ENCODE peak calls at places on chromosomes 4 and X, in seven cellular contexts. One of them, this sample, is unnamed.

GRCh38 chrX:30643313-30643821 is 9.9 kb upstream of the GK start:
- DNase-seq in heart right ventricle: no peak
- DNase-seq in aorta: no peak
- DNase-seq in pancreas: no peak
- DNase-seq in spleen: no peak
- DNase-seq in esophagus squamous epithelium: no peak
- DNase-seq in naive thymus-derived CD4-positive, alpha-beta T cell: no peak
- DNase-seq in this sample: no peak

GRCh38 chrX:133045986-133046385 is 50.9 kb downstream of the USP26 start:
- DNase-seq in heart right ventricle: no peak
- DNase-seq in aorta: no peak
- DNase-seq in pancreas: no peak
- DNase-seq in spleen: no peak
- DNase-seq in esophagus squamous epithelium: no peak
- DNase-seq in naive thymus-derived CD4-positive, alpha-beta T cell: no peak
- DNase-seq in this sample: no peak

GRCh38 chr4:141121101-141121500 is 12.2 kb downstream of the RNF150 start:
- DNase-seq in heart right ventricle: no peak
- DNase-seq in aorta: no peak
- DNase-seq in pancreas: no peak
- DNase-seq in spleen: no peak
- DNase-seq in esophagus squamous epithelium: no peak
- DNase-seq in naive thymus-derived CD4-positive, alpha-beta T cell: no peak
- DNase-seq in this sample: no peak

GRCh38 chr4:86522349-86522748 is 71.8 kb upstream of the PTPN13 start:
- DNase-seq in heart right ventricle: no peak
- DNase-seq in aorta: no peak
- DNase-seq in pancreas: no peak
- DNase-seq in spleen: no peak
- DNase-seq in esophagus squamous epithelium: no peak
- DNase-seq in naive thymus-derived CD4-positive, alpha-beta T cell: no peak
- DNase-seq in this sample: no peak

GRCh38 chr4:140568507-140569306 is at the start of gene UCP1:
- DNase-seq in heart right ventricle: peak; percentile 22
- DNase-seq in aorta: peak; percentile 45
- DNase-seq in pancreas: peak; percentile 26
- DNase-seq in spleen: no peak
- DNase-seq in esophagus squamous epithelium: no peak
- DNase-seq in naive thymus-derived CD4-positive, alpha-beta T cell: no peak
- DNase-seq in this sample: peak; percentile 54

GRCh38 chr4:125125256-125125655 is 189.5 kb upstream of the FAT4 start:
- DNase-seq in heart right ventricle: no peak
- DNase-seq in aorta: no peak
- DNase-seq in pancreas: no peak
- DNase-seq in spleen: no peak
- DNase-seq in esophagus squamous epithelium: no peak
- DNase-seq in naive thymus-derived CD4-positive, alpha-beta T cell: no peak
- DNase-seq in this sample: peak; percentile 11

GRCh38 chr4:48787031-48787430 is 7.0 kb upstream of the FRYL start:
- DNase-seq in heart right ventricle: no peak
- DNase-seq in aorta: no peak
- DNase-seq in pancreas: no peak
- DNase-seq in spleen: no peak
- DNase-seq in esophagus squamous epithelium: no peak
- DNase-seq in naive thymus-derived CD4-positive, alpha-beta T cell: no peak
- DNase-seq in this sample: no peak

GRCh38 chrX:134460861-134461218 is 875 bp downstream of the HPRT1 start:
- DNase-seq in heart right ventricle: no peak
- DNase-seq in aorta: no peak
- DNase-seq in pancreas: no peak
- DNase-seq in spleen: no peak
- DNase-seq in esophagus squamous epithelium: no peak
- DNase-seq in naive thymus-derived CD4-positive, alpha-beta T cell: no peak
- DNase-seq in this sample: no peak

GRCh38 chrX:47581731-47582647 is at the start of gene TIMP1:
- DNase-seq in heart right ventricle: peak; percentile 85
- DNase-seq in aorta: peak; percentile 95
- DNase-seq in pancreas: peak; percentile 62
- DNase-seq in spleen: peak; percentile 94
- DNase-seq in esophagus squamous epithelium: peak; percentile 49
- DNase-seq in naive thymus-derived CD4-positive, alpha-beta T cell: no peak
- DNase-seq in this sample: peak; percentile 56

GRCh38 chrX:56600141-56600540 is 36.7 kb downstream of the UBQLN2 start:
- DNase-seq in heart right ventricle: no peak
- DNase-seq in aorta: no peak
- DNase-seq in pancreas: no peak
- DNase-seq in spleen: no peak
- DNase-seq in esophagus squamous epithelium: no peak
- DNase-seq in naive thymus-derived CD4-positive, alpha-beta T cell: no peak
- DNase-seq in this sample: no peak

GRCh38 chrX:40146471-40147398 is 49.0 kb upstream of the BCOR start:
- DNase-seq in heart right ventricle: peak; percentile 22
- DNase-seq in aorta: peak; percentile 65
- DNase-seq in pancreas: no peak
- DNase-seq in spleen: peak; percentile 83
- DNase-seq in esophagus squamous epithelium: no peak
- DNase-seq in naive thymus-derived CD4-positive, alpha-beta T cell: no peak
- DNase-seq in this sample: no peak

GRCh38 chr4:162403956-162404355 is 240.2 kb upstream of the FSTL5 start:
- DNase-seq in heart right ventricle: no peak
- DNase-seq in aorta: no peak
- DNase-seq in pancreas: no peak
- DNase-seq in spleen: no peak
- DNase-seq in esophagus squamous epithelium: no peak
- DNase-seq in naive thymus-derived CD4-positive, alpha-beta T cell: no peak
- DNase-seq in this sample: no peak

GRCh38 chr4:86961605-86962295 is 26.9 kb downstream of the AFF1 start:
- DNase-seq in heart right ventricle: no peak
- DNase-seq in aorta: no peak
- DNase-seq in pancreas: no peak
- DNase-seq in spleen: no peak
- DNase-seq in esophagus squamous epithelium: no peak
- DNase-seq in naive thymus-derived CD4-positive, alpha-beta T cell: no peak
- DNase-seq in this sample: no peak

GRCh38 chrX:13697440-13697839 is 8.5 kb downstream of the RAB9A start:
- DNase-seq in heart right ventricle: no peak
- DNase-seq in aorta: no peak
- DNase-seq in pancreas: no peak
- DNase-seq in spleen: no peak
- DNase-seq in esophagus squamous epithelium: no peak
- DNase-seq in naive thymus-derived CD4-positive, alpha-beta T cell: no peak
- DNase-seq in this sample: no peak

GRCh38 chr4:25051534-25051933 is 20.8 kb upstream of the LGI2 start:
- DNase-seq in heart right ventricle: no peak
- DNase-seq in aorta: no peak
- DNase-seq in pancreas: no peak
- DNase-seq in spleen: no peak
- DNase-seq in esophagus squamous epithelium: no peak
- DNase-seq in naive thymus-derived CD4-positive, alpha-beta T cell: no peak
- DNase-seq in this sample: no peak

GRCh38 chr4:17812125-17812524 is 1.3 kb downstream of the NCAPG start:
- DNase-seq in heart right ventricle: no peak
- DNase-seq in aorta: no peak
- DNase-seq in pancreas: no peak
- DNase-seq in spleen: no peak
- DNase-seq in esophagus squamous epithelium: no peak
- DNase-seq in naive thymus-derived CD4-positive, alpha-beta T cell: no peak
- DNase-seq in this sample: no peak

GRCh38 chrX:128438082-128438481 is 385.9 kb upstream of the ACTRT1 start:
- DNase-seq in heart right ventricle: no peak
- DNase-seq in aorta: no peak
- DNase-seq in pancreas: no peak
- DNase-seq in spleen: no peak
- DNase-seq in esophagus squamous epithelium: no peak
- DNase-seq in naive thymus-derived CD4-positive, alpha-beta T cell: no peak
- DNase-seq in this sample: no peak

GRCh38 chr4:7068883-7069282 is 1.0 kb upstream of the GRPEL1 start:
- DNase-seq in heart right ventricle: no peak
- DNase-seq in aorta: peak; percentile 43
- DNase-seq in pancreas: no peak
- DNase-seq in spleen: peak; percentile 87
- DNase-seq in esophagus squamous epithelium: no peak
- DNase-seq in naive thymus-derived CD4-positive, alpha-beta T cell: no peak
- DNase-seq in this sample: no peak

GRCh38 chr4:35175487-35175886 is 1068.8 kb downstream of the ARAP2 start:
- DNase-seq in heart right ventricle: no peak
- DNase-seq in aorta: no peak
- DNase-seq in pancreas: no peak
- DNase-seq in spleen: no peak
- DNase-seq in esophagus squamous epithelium: no peak
- DNase-seq in naive thymus-derived CD4-positive, alpha-beta T cell: no peak
- DNase-seq in this sample: no peak

GRCh38 chr4:123744664-123745290 is 348.2 kb downstream of the SPRY1 start:
- DNase-seq in heart right ventricle: no peak
- DNase-seq in aorta: peak; percentile 32
- DNase-seq in pancreas: no peak
- DNase-seq in spleen: no peak
- DNase-seq in esophagus squamous epithelium: no peak
- DNase-seq in naive thymus-derived CD4-positive, alpha-beta T cell: no peak
- DNase-seq in this sample: no peak

GRCh38 chrX:9557508-9557907 is 92.7 kb downstream of the TBL1X start:
- DNase-seq in heart right ventricle: no peak
- DNase-seq in aorta: no peak
- DNase-seq in pancreas: no peak
- DNase-seq in spleen: no peak
- DNase-seq in esophagus squamous epithelium: no peak
- DNase-seq in naive thymus-derived CD4-positive, alpha-beta T cell: no peak
- DNase-seq in this sample: no peak

GRCh38 chr4:8329859-8330761 is 60.6 kb downstream of the HTRA3 start:
- DNase-seq in heart right ventricle: no peak
- DNase-seq in aorta: peak; percentile 48
- DNase-seq in pancreas: no peak
- DNase-seq in spleen: peak; percentile 64
- DNase-seq in esophagus squamous epithelium: no peak
- DNase-seq in naive thymus-derived CD4-positive, alpha-beta T cell: no peak
- DNase-seq in this sample: no peak

GRCh38 chr4:10704050-10704810 is 19.7 kb upstream of the CLNK start:
- DNase-seq in heart right ventricle: no peak
- DNase-seq in aorta: no peak
- DNase-seq in pancreas: no peak
- DNase-seq in spleen: no peak
- DNase-seq in esophagus squamous epithelium: no peak
- DNase-seq in naive thymus-derived CD4-positive, alpha-beta T cell: no peak
- DNase-seq in this sample: no peak

GRCh38 chr4:81135501-81135900 is 79.5 kb downstream of the PRKG2 start:
- DNase-seq in heart right ventricle: no peak
- DNase-seq in aorta: no peak
- DNase-seq in pancreas: no peak
- DNase-seq in spleen: no peak
- DNase-seq in esophagus squamous epithelium: no peak
- DNase-seq in naive thymus-derived CD4-positive, alpha-beta T cell: no peak
- DNase-seq in this sample: no peak
- H3K4me3 ChIP-seq in heart right ventricle: no peak overlapping the region
- H3K4me3 ChIP-seq in aorta: no peak overlapping the region
- H3K4me3 ChIP-seq in pancreas: no peak overlapping the region
- H3K4me3 ChIP-seq in spleen: no peak overlapping the region
- H3K4me3 ChIP-seq in esophagus squamous epithelium: no peak overlapping the region
- H3K4me3 ChIP-seq in naive thymus-derived CD4-positive, alpha-beta T cell: no peak overlapping the region
- H3K4me3 ChIP-seq in this sample: no peak overlapping the region

GRCh38 chr4:38129452-38129830 is 169.2 kb downstream of the PTTG2 start:
- DNase-seq in heart right ventricle: no peak
- DNase-seq in aorta: no peak
- DNase-seq in pancreas: no peak
- DNase-seq in spleen: no peak
- DNase-seq in esophagus squamous epithelium: no peak
- DNase-seq in naive thymus-derived CD4-positive, alpha-beta T cell: no peak
- DNase-seq in this sample: no peak
- H3K4me1 ChIP-seq in heart right ventricle: peaks cover 22% of the 10 kb centered on the region
- H3K4me1 ChIP-seq in aorta: no peaks in the 10 kb centered on the region
- H3K4me1 ChIP-seq in pancreas: peaks cover 34% of the 10 kb centered on the region
- H3K4me1 ChIP-seq in spleen: peaks cover 20% of the 10 kb centered on the region
- H3K4me1 ChIP-seq in esophagus squamous epithelium: peaks cover 16% of the 10 kb centered on the region
- H3K4me1 ChIP-seq in naive thymus-derived CD4-positive, alpha-beta T cell: peaks cover 37% of the 10 kb centered on the region
- H3K4me1 ChIP-seq in this sample: peaks cover 23% of the 10 kb centered on the region

DNA sequence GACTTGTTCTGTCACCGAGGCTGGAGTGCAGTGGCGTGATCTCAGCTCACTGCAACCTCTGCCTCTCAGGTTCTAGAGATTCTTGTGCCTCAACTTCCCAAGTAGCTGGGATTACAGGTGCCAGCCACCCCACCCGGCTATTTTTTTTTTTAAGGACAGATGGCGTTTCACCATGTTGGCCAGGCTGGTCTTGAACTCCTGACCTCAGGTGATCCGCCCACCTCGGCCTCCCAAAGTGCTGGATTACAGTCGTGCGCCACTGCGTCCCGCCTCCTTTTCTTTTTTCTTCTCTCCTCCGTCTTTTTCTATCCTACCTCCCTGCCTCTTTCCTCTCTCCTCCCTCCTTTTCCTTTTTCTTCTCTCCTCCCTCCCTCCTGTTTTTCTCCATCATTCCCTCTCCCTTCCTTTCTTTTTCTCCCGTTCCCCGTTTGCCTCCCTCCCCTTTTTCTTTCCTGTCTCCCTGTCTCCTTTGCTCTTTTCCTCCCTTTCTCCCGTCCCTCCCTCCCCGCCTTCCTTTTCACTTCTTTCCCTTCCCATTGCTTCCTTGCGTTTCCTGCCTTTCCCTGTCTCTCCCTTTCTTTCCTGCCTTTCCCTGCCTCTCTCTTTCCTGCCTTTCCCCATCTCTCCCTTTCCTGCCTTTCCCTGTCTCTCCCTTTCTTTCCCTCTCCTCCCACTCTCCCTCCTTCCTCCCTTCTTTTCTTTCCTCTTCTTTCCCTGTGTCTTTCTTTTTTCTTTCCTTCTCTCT is 2.1 kb upstream of the SLC25A6 start:
- DNase-seq in heart right ventricle: peak; percentile 10
- DNase-seq in aorta: peak; percentile 24
- DNase-seq in pancreas: no peak
- DNase-seq in spleen: peak; percentile 42
- DNase-seq in esophagus squamous epithelium: no peak
- DNase-seq in naive thymus-derived CD4-positive, alpha-beta T cell: no peak
- DNase-seq in this sample: no peak
- H3K4me3 ChIP-seq in heart right ventricle: no peak overlapping the region
- H3K4me3 ChIP-seq in aorta: no peak overlapping the region
- H3K4me3 ChIP-seq in pancreas: no peak overlapping the region
- H3K4me3 ChIP-seq in spleen: no peak overlapping the region
- H3K4me3 ChIP-seq in esophagus squamous epithelium: no peak overlapping the region
- H3K4me3 ChIP-seq in naive thymus-derived CD4-positive, alpha-beta T cell: no peak overlapping the region
- H3K4me3 ChIP-seq in this sample: no peak overlapping the region

GRCh38 chrX:119685225-119686066 is 7.5 kb downstream of the SEPTIN6 start:
- DNase-seq in heart right ventricle: peak; percentile 28
- DNase-seq in aorta: peak; percentile 59
- DNase-seq in pancreas: no peak
- DNase-seq in spleen: no peak
- DNase-seq in esophagus squamous epithelium: no peak
- DNase-seq in naive thymus-derived CD4-positive, alpha-beta T cell: no peak
- DNase-seq in this sample: no peak

GRCh38 chrX:119687661-119688413 is 5.1 kb downstream of the SEPTIN6 start:
- DNase-seq in heart right ventricle: no peak
- DNase-seq in aorta: no peak
- DNase-seq in pancreas: no peak
- DNase-seq in spleen: no peak
- DNase-seq in esophagus squamous epithelium: no peak
- DNase-seq in naive thymus-derived CD4-positive, alpha-beta T cell: no peak
- DNase-seq in this sample: no peak

GRCh38 chrX:119682019-119682989 is 10.7 kb downstream of the SEPTIN6 start:
- DNase-seq in heart right ventricle: no peak
- DNase-seq in aorta: no peak
- DNase-seq in pancreas: no peak
- DNase-seq in spleen: no peak
- DNase-seq in esophagus squamous epithelium: no peak
- DNase-seq in naive thymus-derived CD4-positive, alpha-beta T cell: peak; percentile 73
- DNase-seq in this sample: no peak

GRCh38 chrX:119686087-119686639 is 6.8 kb downstream of the SEPTIN6 start:
- DNase-seq in heart right ventricle: no peak
- DNase-seq in aorta: no peak
- DNase-seq in pancreas: no peak
- DNase-seq in spleen: peak; percentile 79
- DNase-seq in esophagus squamous epithelium: no peak
- DNase-seq in naive thymus-derived CD4-positive, alpha-beta T cell: no peak
- DNase-seq in this sample: no peak

GRCh38 chrX:119684916-119685224 is 8.1 kb downstream of the SEPTIN6 start:
- DNase-seq in heart right ventricle: no peak
- DNase-seq in aorta: no peak
- DNase-seq in pancreas: no peak
- DNase-seq in spleen: no peak
- DNase-seq in esophagus squamous epithelium: no peak
- DNase-seq in naive thymus-derived CD4-positive, alpha-beta T cell: no peak
- DNase-seq in this sample: no peak
- H3K4me1 ChIP-seq in heart right ventricle: peaks cover 5% of the 10 kb centered on the region
- H3K4me1 ChIP-seq in aorta: no peaks in the 10 kb centered on the region
- H3K4me1 ChIP-seq in pancreas: no peaks in the 10 kb centered on the region
- H3K4me1 ChIP-seq in spleen: peaks cover 63% of the 10 kb centered on the region
- H3K4me1 ChIP-seq in esophagus squamous epithelium: peaks cover 8% of the 10 kb centered on the region
- H3K4me1 ChIP-seq in naive thymus-derived CD4-positive, alpha-beta T cell: peaks cover 58% of the 10 kb centered on the region
- H3K4me1 ChIP-seq in this sample: peaks cover 4% of the 10 kb centered on the region